ENCODE peak calls at places on chromosome 2, in four cellular contexts. U, E, R and Z are unnamed samples.

GRCh38 chr2:135409436-135409835 is 121.6 kb downstream of the ZRANB3 start:
- DNase-seq in E (no peak), R (no peak), U (no peak), Z (peak)

GRCh38 chr2:113872201-113872600 is 17.7 kb upstream of the ACTR3 start:
- DNase-seq in U (no peak), E (no peak), R (no peak), Z (no peak)

GRCh38 chr2:147297820-147298219 is 547.0 kb upstream of the ACVR2A start:
- DNase-seq in U (peak), E (no peak), R (peak), Z (peak)

GRCh38 chr2:29263886-29264285 is 148.7 kb downstream of the CLIP4 start:
- DNase-seq in E (no peak), U (no peak), R (no peak), Z (no peak)

GRCh38 chr2:199692489-199692888 is 158.5 kb downstream of the FTCDNL1 start:
- DNase-seq in U (no peak), R (no peak), E (no peak), Z (no peak)

GRCh38 chr2:150788741-150789140 is 301.3 kb upstream of the RND3 start:
- DNase-seq in U (no peak), R (no peak), E (no peak), Z (no peak)

GRCh38 chr2:232632904-232633412 is 446 bp upstream of the EFHD1 start:
- DNase-seq in E (peak), R (no peak), U (no peak), Z (no peak)

GRCh38 chr2:128691526-128691925 is 372.9 kb upstream of the HS6ST1 start:
- DNase-seq in E (no peak), U (no peak), R (no peak), Z (no peak)

GRCh38 chr2:101706819-101707177 is 9.3 kb downstream of the MAP4K4 start:
- DNase-seq in E (no peak), U (no peak), R (no peak), Z (no peak)

GRCh38 chr2:157825885-157826284 is 50.2 kb downstream of the ACVR1 start:
- DNase-seq in U (no peak), E (peak), R (no peak), Z (no peak)

GRCh38 chr2:140027320-140027719 is 1247.1 kb upstream of the NXPH2 start:
- DNase-seq in U (no peak), E (no peak), R (no peak), Z (no peak)

GRCh38 chr2:137467246-137467862 is 496.9 kb upstream of the HNMT start:
- DNase-seq in U (peak), E (peak), R (no peak), Z (peak)

GRCh38 chr2:174787485-174788205 is 23.4 kb upstream of the CHRNA1 start:
- DNase-seq in E (no peak), R (no peak), U (no peak), Z (no peak)

GRCh38 chr2:138964413-138964812 is 184.2 kb upstream of the NXPH2 start:
- DNase-seq in E (no peak), R (no peak), U (no peak), Z (no peak)

GRCh38 chr2:84805250-84805917 is 75.5 kb downstream of the TRABD2A start:
- DNase-seq in R (no peak), E (no peak), U (no peak), Z (no peak)

GRCh38 chr2:181231886-181232644 is 225.1 kb upstream of the ITGA4 start:
- DNase-seq in E (no peak), U (no peak), R (no peak), Z (no peak)

GRCh38 chr2:42386684-42387083 is 25.7 kb upstream of the COX7A2L start:
- DNase-seq in E (no peak), R (no peak), U (peak), Z (peak)

GRCh38 chr2:174858745-174859144 is 94.5 kb upstream of the CHRNA1 start:
- DNase-seq in R (no peak), U (no peak), E (no peak), Z (no peak)